ENCODE peak calls at places on chromosome 16, in eight cellular contexts. C is activated naive CD8-positive, alpha-beta T cell treated with anti-CD3 and anti-CD28 coated beads, Interleukin-2, amount 50 U/mL, for 16 hours; R is stimulated activated CD4-positive, alpha-beta T cell treated with anti-CD3 and anti-CD28 coated beads, Interleukin-1b, Interleukin-23, amount 100 ng/mL, for 4 hours; F is breast epithelium; Z is NCI-H2107; I is NCI-H748 treated with DMSO at 0.1 percent for 48 hours; X is endothelial cell; N is fibroblast of lung. E is an unnamed sample.

GRCh38 chr16:35631261-35631945 is 2172.0 kb downstream of the TP53TG3F start:
- DNase-seq in Z (no peak), R (no peak), X (no peak), C (no peak), N (no peak), I (no peak), F (no peak), E (no peak)

GRCh38 chr16:50505714-50506542 is 42.3 kb upstream of the NKD1 start:
- DNase-seq in R (no peak), X (no peak), N (no peak), C (no peak), F (no peak), Z (no peak), I (no peak), E (no peak)

GRCh38 chr16:23679274-23679985 is 741 bp downstream of the PLK1 start:
- DNase-seq in F (no peak), Z (no peak), I (no peak), R (no peak), X (no peak), N (peak; percentile 44), C (no peak), E (peak; percentile 83)

GRCh38 chr16:35425270-35425669 is 1965.9 kb downstream of the TP53TG3F start:
- DNase-seq in R (no peak), C (no peak), X (no peak), N (no peak), F (no peak), I (no peak), Z (no peak), E (no peak)

GRCh38 chr16:10189861-10190390 is 7.7 kb upstream of the GRIN2A start:
- DNase-seq in Z (no peak), X (no peak), C (no peak), I (no peak), F (no peak), R (no peak), N (no peak), E (no peak)

GRCh38 chr16:74577882-74578366 is 29.0 kb downstream of the GLG1 start:
- DNase-seq in N (peak; percentile 70), X (no peak), Z (no peak), R (no peak), C (no peak), F (no peak), I (no peak), E (no peak)

GRCh38 chr16:24552705-24553104 is 13.3 kb downstream of the RBBP6 start:
- DNase-seq in I (peak; percentile 44), Z (no peak), N (no peak), X (no peak), R (no peak), C (no peak), F (no peak), E (no peak)

GRCh38 chr16:25258856-25259179 is 1.2 kb upstream of the ZKSCAN2 start:
- DNase-seq in C (no peak), R (no peak), F (no peak), N (no peak), I (no peak), X (no peak), Z (no peak), E (no peak)

GRCh38 chr16:80197790-80198201 is 343.0 kb upstream of the DYNLRB2 start:
- DNase-seq in Z (no peak), C (no peak), F (no peak), R (no peak), N (peak; percentile 81), X (no peak), I (no peak), E (no peak)

GRCh38 chr16:28183441-28183840 is 28.3 kb downstream of the XPO6 start:
- DNase-seq in Z (no peak), N (no peak), I (no peak), C (no peak), X (no peak), F (no peak), R (no peak), E (no peak)

GRCh38 chr16:85107083-85107482 is 5.2 kb downstream of the CIBAR2 start:
- DNase-seq in N (no peak), F (no peak), I (no peak), X (no peak), C (no peak), Z (no peak), R (no peak), E (no peak)

GRCh38 chr16:71250461-71251232 is 20.1 kb upstream of the HYDIN start:
- DNase-seq in I (no peak), R (no peak), X (no peak), F (no peak), Z (no peak), N (peak; percentile 2), C (no peak), E (no peak)

GRCh38 chr16:58499615-58500328 is at the start of gene NDRG4:
- DNase-seq in Z (peak; percentile 65), R (no peak), I (peak; percentile 82), N (peak; percentile 80), F (peak; percentile 58), X (peak; percentile 52), C (no peak), E (peak; percentile 84)

GRCh38 chr16:3140603-3141427 is 6.0 kb downstream of the ZNF213 start:
- DNase-seq in F (no peak), R (no peak), Z (no peak), X (no peak), I (no peak), N (no peak), C (no peak), E (no peak)

GRCh38 chr16:81472391-81472790 is 27.8 kb downstream of the CMIP start:
- DNase-seq in N (no peak), I (no peak), R (no peak), X (no peak), Z (no peak), F (no peak), C (no peak), E (no peak)

GRCh38 chr16:59060212-59060611 is 326.1 kb upstream of the GOT2 start:
- DNase-seq in R (no peak), Z (no peak), N (peak; percentile 30), X (no peak), I (no peak), C (no peak), F (no peak), E (no peak)

GRCh38 chr16:56872863-56873391 is 7.9 kb downstream of the SLC12A3 start:
- DNase-seq in Z (no peak), R (no peak), I (no peak), C (no peak), X (no peak), N (no peak), F (no peak), E (no peak)

GRCh38 chr16:5557966-5558365 is 460.4 kb upstream of the EEF2KMT start:
- DNase-seq in I (no peak), N (no peak), C (no peak), R (no peak), Z (no peak), X (no peak), F (no peak), E (no peak)

GRCh38 chr16:12896562-12896961 is 4.8 kb upstream of the SHISA9 start:
- DNase-seq in C (no peak), I (peak; percentile 47), F (no peak), Z (no peak), R (no peak), N (no peak), X (peak; percentile 36), E (no peak)

GRCh38 chr16:19375561-19376158 is 42.0 kb upstream of the TMC5 start:
- DNase-seq in I (peak; percentile 21), Z (peak; percentile 29), C (no peak), N (peak; percentile 77), X (peak; percentile 52), F (no peak), R (no peak), E (no peak)

GRCh38 chr16:471353-472198 is 46.1 kb downstream of the RAB11FIP3 start:
- DNase-seq in N (peak; percentile 23), F (no peak), C (no peak), X (no peak), R (no peak), I (no peak), Z (no peak), E (no peak)

GRCh38 chr16:84667600-84668309 is 19.4 kb downstream of the KLHL36 start:
- DNase-seq in N (no peak), Z (no peak), R (no peak), C (no peak), X (no peak), F (no peak), I (no peak), E (no peak)

GRCh38 chr16:86383488-86384262 is 126.7 kb upstream of the FOXF1 start:
- DNase-seq in I (no peak), F (no peak), N (peak; percentile 94), R (no peak), Z (no peak), X (no peak), C (no peak), E (no peak)

GRCh38 chr16:11007714-11008240 is 63.4 kb downstream of the CLEC16A start:
- DNase-seq in I (no peak), X (no peak), F (no peak), Z (no peak), C (no peak), R (no peak), N (no peak), E (no peak)

GRCh38 chr16:72427786-72428480 is 256.0 kb upstream of the PMFBP1 start:
- DNase-seq in Z (no peak), N (no peak), C (no peak), I (no peak), X (no peak), F (no peak), R (no peak), E (no peak)

GRCh38 chr16:58515871-58516767 is 802 bp downstream of the SETD6 start:
- DNase-seq in X (no peak), Z (no peak), F (peak; percentile 56), N (no peak), R (peak; percentile 18), C (peak; percentile 22), I (peak; percentile 3), E (no peak)

GRCh38 chr16:79757968-79758367 is 157.4 kb upstream of the MAF start:
- DNase-seq in N (no peak), C (no peak), X (no peak), Z (no peak), I (no peak), R (no peak), F (no peak), E (no peak)

GRCh38 chr16:87297407-87297806 is 19.8 kb downstream of the C16orf95 start:
- DNase-seq in F (no peak), R (no peak), C (no peak), X (no peak), Z (no peak), N (no peak), I (no peak), E (no peak)

GRCh38 chr16:88711750-88712340 is 5.5 kb downstream of the CTU2 start:
- DNase-seq in N (no peak), F (no peak), Z (no peak), R (no peak), I (no peak), C (no peak), X (no peak), E (no peak)

GRCh38 chr16:29231231-29231630 is 175.3 kb downstream of the NPIPB11 start:
- DNase-seq in X (no peak), R (no peak), F (no peak), C (no peak), Z (no peak), N (peak; percentile 18), I (no peak), E (peak; percentile 75)

GRCh38 chr16:17343028-17343427 is 127.7 kb downstream of the XYLT1 start:
- DNase-seq in C (no peak), Z (no peak), I (no peak), X (no peak), F (no peak), R (no peak), N (no peak), E (no peak)

GRCh38 chr16:15897834-15898254 is 9.4 kb upstream of the CEP20 start:
- DNase-seq in Z (no peak), R (no peak), F (no peak), I (no peak), X (no peak), N (peak; percentile 61), C (no peak), E (no peak)

GRCh38 chr16:50213939-50214519 is 52.3 kb upstream of the ADCY7 start:
- DNase-seq in X (no peak), I (peak; percentile 1), Z (peak; percentile 11), N (peak; percentile 69), R (peak; percentile 14), C (no peak), F (no peak), E (no peak)

GRCh38 chr16:88957456-88957767 is 19.6 kb downstream of the CBFA2T3 start:
- DNase-seq in F (no peak), C (no peak), X (no peak), Z (no peak), N (no peak), I (no peak), R (no peak), E (no peak)

E was measured in lower leg skin.